ENCODE peak calls at places on chromosomes 6 and 20, in six cellular contexts. B is mucosa of gallbladder, J is glomerular endothelial cell, Q is NCI-H1092 treated with DMSO at 0.1 percent for 48 hours, Y is endodermal cell, F is endothelial cell. D is an unnamed sample.

GRCh38 chr6:33954453-33954852 is 150.7 kb upstream of the MLN start:
- DNase-seq in B (no peak), J (no peak), Q (no peak), Y (peak; percentile 79), F (no peak), D (no peak)

GRCh38 chr6:89433637-89434499 is 916 bp downstream of the ANKRD6 start:
- DNase-seq in B (peak; percentile 11), J (no peak), Q (no peak), Y (peak; percentile 71), F (peak; percentile 24), D (peak; percentile 69)

GRCh38 chr6:5132741-5133140 is 47.6 kb downstream of the PPP1R3G start:
- DNase-seq in B (peak; percentile 63), J (peak; percentile 84), Q (no peak), Y (peak; percentile 75), F (peak; percentile 57), D (no peak)

GRCh38 chr6:88556663-88557062 is 390.5 kb upstream of the CNR1 start:
- DNase-seq in B (no peak), J (no peak), Q (no peak), Y (no peak), F (no peak), D (no peak)

GRCh38 chr20:61055642-61056041 is 196.4 kb upstream of the CDH4 start:
- DNase-seq in B (no peak), J (no peak), Q (no peak), Y (no peak), F (no peak), D (no peak)

GRCh38 chr6:139380611-139381010 is 6.2 kb upstream of the CITED2 start:
- DNase-seq in B (no peak), J (no peak), Q (no peak), Y (no peak), F (no peak), D (no peak)

GRCh38 chr6:138240476-138241245 is 22.4 kb upstream of the PBOV1 start:
- DNase-seq in B (no peak), J (no peak), Q (no peak), Y (no peak), F (no peak), D (peak; percentile 21)

GRCh38 chr20:6381887-6382286 is 259.1 kb upstream of the FERMT1 start:
- DNase-seq in B (no peak), J (no peak), Q (no peak), Y (peak; percentile 69), F (peak; percentile 8), D (peak; percentile 28)

GRCh38 chr6:141513830-141514229 is 618.9 kb upstream of the GJE1 start:
- DNase-seq in B (no peak), J (peak; percentile 18), Q (no peak), Y (no peak), F (no peak), D (no peak)

GRCh38 chr20:63553933-63554290 is at the start of gene FNDC11:
- DNase-seq in B (no peak), J (no peak), Q (no peak), Y (peak; percentile 89), F (peak; percentile 62), D (no peak)

GRCh38 chr20:45020236-45020886 is 54.0 kb downstream of the STK4 start:
- DNase-seq in B (no peak), J (no peak), Q (no peak), Y (no peak), F (no peak), D (no peak)

GRCh38 chr6:33217681-33218080 is 9.4 kb downstream of the RING1 start:
- DNase-seq in B (no peak), J (no peak), Q (no peak), Y (no peak), F (no peak), D (no peak)

GRCh38 chr6:29589423-29590048 is 4.6 kb downstream of the OR2H2 start:
- DNase-seq in B (peak; percentile 60), J (peak; percentile 27), Q (peak; percentile 9), Y (peak; percentile 86), F (peak; percentile 68), D (no peak)

GRCh38 chr6:74041420-74041819 is 345.4 kb downstream of the CD109 start:
- DNase-seq in B (no peak), J (no peak), Q (no peak), Y (peak; percentile 76), F (no peak), D (no peak)

GRCh38 chr20:63051911-63052310 is 45.1 kb upstream of the BHLHE23 start:
- DNase-seq in B (no peak), J (no peak), Q (no peak), Y (no peak), F (no peak), D (no peak)

GRCh38 chr20:22312744-22313346 is 271.5 kb downstream of the FOXA2 start:
- DNase-seq in B (peak; percentile 23), J (peak; percentile 10), Q (peak; percentile 29), Y (peak; percentile 72), F (peak; percentile 54), D (peak; percentile 23)

GRCh38 chr6:155128971-155129370 is 133.9 kb downstream of the TIAM2 start:
- DNase-seq in B (no peak), J (no peak), Q (no peak), Y (no peak), F (no peak), D (no peak)

D was measured in NCI-H524.